ENCODE peak calls at places on chromosomes 2 and 18, in nine cellular contexts. Q, V, L, R, N, D, G, I and F are unnamed samples.

GRCh38 chr18:44716697-44717163 is 36.0 kb downstream of the SETBP1 start:
- DNase-seq in Q (peak), V (no peak), G (no peak), L (no peak), N (no peak), I (no peak), D (no peak), R (no peak), F (peak)

GRCh38 chr2:27306136-27306535 is 2.1 kb downstream of the UCN start:
- DNase-seq in G (no peak), Q (no peak), I (no peak), R (no peak), D (no peak), N (no peak), V (no peak), L (peak), F (no peak)

GRCh38 chr2:7009207-7009911 is 92.1 kb downstream of the RNF144A start:
- DNase-seq in R (no peak), Q (peak), V (no peak), D (no peak), I (no peak), L (no peak), G (no peak), N (no peak), F (no peak)

GRCh38 chr2:20451761-20452499 is 5.1 kb downstream of the RHOB start:
- DNase-seq in Q (no peak), I (no peak), V (no peak), N (no peak), R (no peak), L (no peak), G (no peak), D (no peak), F (no peak)

GRCh38 chr2:8171608-8172007 is 510.2 kb upstream of the ID2 start:
- DNase-seq in I (no peak), V (no peak), R (no peak), L (no peak), Q (peak), N (no peak), G (no peak), D (no peak), F (no peak)

GRCh38 chr2:231936491-231936890 is 10.3 kb upstream of the NPPC start:
- DNase-seq in D (no peak), V (no peak), Q (no peak), I (no peak), N (no peak), G (no peak), R (no peak), L (no peak), F (peak)

GRCh38 chr18:51537487-51537886 is 340.0 kb upstream of the MEX3C start:
- DNase-seq in R (peak), L (peak), I (peak), V (no peak), D (no peak), N (peak), Q (no peak), G (no peak), F (peak)

GRCh38 chr2:111522231-111522768 is 361.7 kb downstream of the ANAPC1 start:
- DNase-seq in G (no peak), D (no peak), Q (peak), V (no peak), R (no peak), I (no peak), L (no peak), N (no peak), F (no peak)

GRCh38 chr2:23595021-23595420 is 210.0 kb downstream of the KLHL29 start:
- DNase-seq in R (no peak), Q (no peak), L (no peak), N (no peak), G (no peak), V (no peak), I (no peak), D (no peak), F (no peak)

GRCh38 chr2:220065581-220065980 is 438.2 kb downstream of the SLC4A3 start:
- DNase-seq in N (no peak), G (no peak), L (no peak), D (no peak), R (no peak), I (no peak), Q (peak), V (no peak), F (no peak)

GRCh38 chr2:53475320-53475719 is 292.3 kb upstream of the CHAC2 start:
- DNase-seq in I (no peak), R (no peak), L (peak), G (no peak), D (no peak), V (no peak), N (peak), Q (peak), F (no peak)

GRCh38 chr2:74535440-74535965 is 5.8 kb downstream of the HTRA2 start:
- DNase-seq in G (no peak), D (no peak), N (no peak), I (no peak), V (no peak), Q (no peak), R (no peak), L (no peak), F (no peak)

GRCh38 chr2:6921321-6921922 is 4.2 kb downstream of the RNF144A start:
- DNase-seq in R (no peak), L (no peak), I (no peak), N (no peak), G (no peak), Q (no peak), V (no peak), D (no peak), F (no peak)

GRCh38 chr2:190947139-190947538 is 66.5 kb downstream of the GLS start:
- DNase-seq in L (no peak), D (no peak), I (no peak), N (peak), V (no peak), Q (no peak), G (no peak), R (no peak), F (no peak)

GRCh38 chr2:239852272-239852671 is 172.9 kb downstream of the NDUFA10 start:
- DNase-seq in I (no peak), Q (no peak), D (no peak), L (no peak), N (no peak), V (no peak), G (no peak), R (no peak), F (no peak)

GRCh38 chr2:48126180-48126579 is 219.9 kb upstream of the FBXO11 start:
- DNase-seq in D (no peak), G (no peak), V (no peak), L (no peak), R (no peak), Q (peak), I (no peak), N (no peak), F (no peak)

GRCh38 chr2:29847901-29848300 is 73.5 kb downstream of the ALK start:
- DNase-seq in Q (no peak), D (no peak), R (peak), G (no peak), V (no peak), I (no peak), N (no peak), L (no peak), F (no peak)

GRCh38 chr2:45218931-45219339 is 209.7 kb upstream of the SIX2 start:
- DNase-seq in N (no peak), I (no peak), R (no peak), L (peak), G (no peak), Q (no peak), V (no peak), D (no peak), F (no peak)

GRCh38 chr2:46067501-46068292 is 229.5 kb upstream of the EPAS1 start:
- DNase-seq in V (no peak), L (no peak), R (no peak), N (peak), I (no peak), G (no peak), D (no peak), Q (peak), F (no peak)

GRCh38 chr2:114316532-114317300 is 125.7 kb upstream of the DPP10 start:
- DNase-seq in N (no peak), I (no peak), V (no peak), L (no peak), D (no peak), R (no peak), G (no peak), Q (no peak), F (no peak)

GRCh38 chr2:240932001-240932723 is 26.0 kb downstream of the CROCC2 start:
- DNase-seq in Q (no peak), D (peak), L (no peak), N (no peak), G (no peak), I (no peak), V (peak), R (no peak), F (no peak)

GRCh38 chr2:66440011-66440542 is 5.2 kb downstream of the MEIS1 start:
- DNase-seq in I (peak), N (no peak), G (no peak), Q (peak), L (no peak), D (no peak), V (no peak), R (peak), F (no peak)

GRCh38 chr2:16319425-16320245 is 346.0 kb downstream of the CYRIA start:
- DNase-seq in I (no peak), V (no peak), Q (no peak), L (no peak), N (no peak), R (no peak), G (no peak), D (no peak), F (no peak)

GRCh38 chr2:141641462-141641861 is 489.4 kb downstream of the LRP1B start:
- DNase-seq in I (no peak), G (no peak), R (no peak), D (no peak), V (no peak), Q (peak), N (no peak), L (no peak), F (no peak)

GRCh38 chr18:75142677-75143076 is 66.3 kb downstream of the PTGR3 start:
- DNase-seq in D (no peak), R (no peak), N (no peak), L (no peak), Q (no peak), V (no peak), G (no peak), I (no peak), F (no peak)

GRCh38 chr2:145752091-145752806 is 1232.3 kb upstream of the ZEB2 start:
- DNase-seq in D (no peak), Q (peak), G (peak), N (peak), V (no peak), R (peak), I (no peak), L (peak), F (no peak)

GRCh38 chr2:207847807-207848544 is 78.3 kb upstream of the FZD5 start:
- DNase-seq in G (no peak), R (peak), I (no peak), L (peak), V (no peak), D (no peak), Q (no peak), N (peak), F (peak)

GRCh38 chr2:12603781-12604180 is 113.0 kb upstream of the TRIB2 start:
- DNase-seq in D (no peak), Q (no peak), L (no peak), I (no peak), V (no peak), G (no peak), N (no peak), R (no peak), F (no peak)

GRCh38 chr2:149082781-149083180 is 44.3 kb downstream of the LYPD6B start:
- DNase-seq in G (no peak), Q (no peak), N (no peak), I (no peak), R (peak), L (no peak), V (no peak), D (no peak), F (no peak)

GRCh38 chr2:240111253-240111652 is 24.9 kb downstream of the COPS9 start:
- DNase-seq in G (no peak), N (no peak), D (no peak), Q (peak), R (no peak), V (no peak), I (no peak), L (no peak), F (no peak)

GRCh38 chr2:98709530-98709929 is 21.4 kb downstream of the MGAT4A start:
- DNase-seq in G (no peak), V (peak), D (no peak), I (no peak), N (no peak), L (no peak), R (no peak), Q (no peak), F (no peak)

GRCh38 chr18:35443847-35444246 is 53.9 kb downstream of the INO80C start:
- DNase-seq in N (no peak), L (no peak), G (no peak), R (no peak), Q (no peak), D (no peak), I (no peak), V (no peak), F (no peak)

GRCh38 chr2:38263293-38263692 is 113.8 kb downstream of the ATL2 start:
- DNase-seq in R (no peak), N (no peak), G (no peak), V (no peak), L (no peak), D (no peak), Q (no peak), I (no peak), F (no peak)

GRCh38 chr18:59685501-59685900 is 11.7 kb downstream of the CCBE1 start:
- DNase-seq in Q (no peak), V (no peak), I (no peak), G (no peak), R (no peak), L (no peak), N (no peak), D (no peak), F (no peak)

DNA sequence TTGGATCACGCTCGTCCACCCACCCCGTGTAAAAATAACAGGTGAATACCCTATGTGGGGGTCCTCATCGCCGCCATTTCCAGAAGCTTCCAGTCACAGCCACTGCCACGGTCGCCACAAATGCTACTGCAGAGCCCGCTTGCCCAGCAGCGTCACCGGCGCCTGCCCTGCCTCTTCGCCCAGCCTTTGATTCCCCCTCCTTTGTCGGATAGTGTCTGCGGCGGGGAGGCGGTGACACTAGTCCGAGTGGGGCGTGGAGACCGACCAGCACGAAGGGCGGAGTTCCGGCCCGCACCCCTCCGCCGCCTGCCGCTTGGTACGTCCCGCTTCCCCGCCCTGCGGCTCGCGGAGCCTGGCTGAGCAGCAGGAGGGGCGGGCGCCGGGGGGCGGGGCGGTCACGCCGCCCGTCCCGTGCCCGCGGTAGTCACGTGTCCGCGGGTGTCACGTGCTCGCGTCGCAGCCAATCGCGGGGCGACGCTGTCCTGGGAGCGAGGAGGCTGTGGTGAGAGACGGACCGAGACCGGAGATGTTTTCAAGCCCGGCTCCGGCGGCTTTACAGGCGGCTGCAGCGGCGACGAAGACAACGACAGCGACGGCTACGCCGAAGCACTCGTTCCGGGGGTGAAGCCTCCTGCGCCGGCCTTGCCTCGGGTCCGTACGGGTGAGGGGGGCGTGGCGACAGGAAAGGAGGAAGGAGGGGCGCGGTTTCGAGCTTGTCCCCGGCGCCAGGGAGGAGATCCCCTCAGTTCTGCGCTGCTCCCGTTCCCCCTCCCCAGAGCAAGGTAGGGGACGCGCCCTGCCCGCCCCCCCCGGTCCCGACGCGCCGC is at the start of gene ANKRD12:
- DNase-seq in Q (peak), L (peak), I (peak), D (peak), V (peak), N (peak), R (peak), G (peak), F (peak)
- TF ChIP-seq CTCF in Q (no peak), L (no peak), I (no peak), D (peak), V (no peak), N (no peak), R (no peak), G (no peak), F (no peak)

DNA sequence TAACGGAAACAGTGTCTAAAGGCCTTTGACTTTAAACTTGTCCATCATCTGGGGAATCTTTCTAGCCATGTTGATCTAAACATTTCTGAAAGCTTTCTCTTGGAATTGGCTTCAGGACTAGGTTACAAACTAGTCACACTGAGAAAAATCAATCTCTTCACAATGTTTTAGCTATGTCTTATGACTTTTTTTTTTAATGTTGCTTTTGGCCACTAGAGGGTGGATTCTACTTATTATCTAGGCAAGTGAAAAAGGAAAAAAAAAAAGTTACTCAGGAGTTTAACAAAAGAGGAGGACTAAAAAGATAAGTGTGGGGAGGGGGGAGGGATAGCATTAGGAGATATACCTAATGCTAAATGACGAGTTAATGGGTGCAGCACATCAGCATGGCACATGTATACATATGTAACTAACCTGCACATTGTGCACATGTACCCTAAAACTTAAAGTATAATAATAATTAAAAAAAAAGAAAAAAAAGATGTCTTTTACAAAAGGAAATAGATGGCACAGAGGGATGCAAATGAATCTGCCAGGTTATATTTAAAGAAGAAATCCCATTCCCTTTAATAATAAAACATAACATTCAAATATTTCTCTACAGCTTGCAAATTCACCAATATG is 160.4 kb upstream of the PID1 start:
- DNase-seq in R (peak), Q (peak), D (no peak), I (no peak), V (no peak), L (no peak), G (no peak), N (peak), F (no peak)
- TF ChIP-seq CTCF in R (peak), Q (peak), D (peak), I (peak), V (peak), L (peak), G (no peak), N (peak), F (peak)

GRCh38 chr2:124880995-124881394 is 855.9 kb downstream of the CNTNAP5 start:
- DNase-seq in R (no peak), I (no peak), N (no peak), D (no peak), Q (no peak), G (no peak), V (no peak), L (no peak), F (no peak)
- TF ChIP-seq CTCF in R (no peak), I (no peak), N (no peak), D (no peak), Q (no peak), G (no peak), V (no peak), L (no peak), F (no peak)

GRCh38 chr18:54775686-54776085 is 52.6 kb upstream of the RAB27B start:
- DNase-seq in L (peak), D (no peak), V (no peak), I (no peak), G (no peak), Q (peak), N (peak), R (no peak), F (no peak)
- TF ChIP-seq CTCF in L (peak), D (no peak), V (no peak), I (no peak), G (no peak), Q (peak), N (peak), R (peak), F (no peak)

GRCh38 chr2:109666466-109666865 is 52.3 kb downstream of the SOWAHC start:
- DNase-seq in R (no peak), G (no peak), N (no peak), Q (no peak), V (no peak), I (no peak), L (no peak), D (no peak), F (no peak)

GRCh38 chr2:109659356-109660045 is 45.3 kb downstream of the SOWAHC start:
- DNase-seq in V (no peak), G (no peak), Q (no peak), I (no peak), R (peak), D (no peak), N (no peak), L (no peak), F (no peak)

GRCh38 chr2:109660046-109660860 is 46.1 kb downstream of the SOWAHC start:
- DNase-seq in L (no peak), N (peak), I (no peak), R (no peak), G (no peak), V (no peak), Q (no peak), D (no peak), F (no peak)

GRCh38 chr2:109663721-109664120 is 49.6 kb downstream of the SOWAHC start:
- DNase-seq in L (no peak), N (no peak), Q (peak), I (peak), G (no peak), D (no peak), R (no peak), V (peak), F (no peak)

DNA sequence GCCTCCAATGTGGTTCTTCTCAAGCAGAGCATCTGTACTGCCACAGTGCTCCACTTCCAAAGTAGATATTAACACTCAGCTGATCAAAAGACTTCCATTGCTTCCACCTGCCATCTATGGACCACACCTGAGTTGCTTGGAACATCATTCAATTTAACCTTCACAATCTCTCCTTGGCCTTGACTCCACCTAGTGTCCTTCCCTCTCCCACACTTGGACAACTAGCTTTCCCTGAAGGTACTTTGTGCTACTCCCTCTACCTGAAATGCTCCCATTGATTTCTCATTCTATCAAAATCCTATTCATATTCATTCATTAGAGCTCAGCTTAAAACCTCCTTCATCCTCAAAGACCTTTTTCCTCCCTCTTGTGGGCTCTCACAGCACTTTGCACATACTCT is 48.7 kb downstream of the SOWAHC start:
- DNase-seq in N (no peak), R (no peak), I (no peak), L (no peak), D (no peak), V (no peak), G (no peak), Q (no peak), F (no peak)
- TF ChIP-seq CTCF in N (peak), R (no peak), I (no peak), L (no peak), D (peak), V (peak), G (no peak), Q (no peak), F (no peak)

DNA sequence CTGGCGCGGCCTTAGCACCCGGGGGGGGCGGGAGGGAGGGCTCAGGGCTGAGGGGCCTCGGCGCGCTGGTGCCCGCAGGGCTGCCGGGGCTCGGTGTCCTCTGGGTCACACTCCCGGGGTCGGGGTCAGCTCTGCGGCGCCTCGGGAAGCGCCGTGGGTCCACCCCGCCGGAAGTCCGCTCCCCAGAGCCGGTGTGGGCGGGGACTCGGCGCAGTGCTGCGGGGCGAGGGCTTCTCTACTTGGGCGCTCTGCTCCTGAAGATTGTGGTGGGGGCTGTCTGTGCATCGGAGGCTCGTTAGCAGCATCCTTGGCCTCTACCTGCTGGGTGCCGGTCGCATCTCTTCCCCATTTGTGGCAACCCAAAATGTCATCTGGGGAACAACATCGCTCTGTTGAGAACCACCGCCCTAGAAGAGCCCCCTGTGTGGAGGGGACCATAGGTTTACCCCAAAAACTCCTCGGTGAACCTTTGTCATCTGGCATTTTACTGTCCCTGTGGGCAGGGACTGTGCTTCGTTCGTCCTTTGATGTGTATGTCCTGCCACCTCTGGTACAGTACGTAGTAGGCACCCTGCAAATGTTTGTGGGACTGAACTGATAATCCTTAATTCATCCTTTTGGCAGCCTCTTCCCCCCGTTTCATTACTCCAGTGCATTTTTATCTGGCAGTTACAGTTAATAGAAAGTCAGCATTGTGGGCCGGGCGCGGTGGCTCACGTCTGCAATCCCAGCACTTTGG is 553 bp downstream of the NAPG start:
- DNase-seq in D (peak), R (peak), N (peak), V (peak), I (peak), Q (peak), L (peak), G (peak), F (peak)
- TF ChIP-seq CTCF in D (no peak), R (no peak), N (no peak), V (no peak), I (no peak), Q (no peak), L (no peak), G (no peak), F (no peak)